ENCODE peak calls at places on chromosome 22, in ten cellular contexts. D, M, C, E, S, R, A, T, H and U are unnamed samples.
A peak's percentile ranks its signal among the peaks of the same experiment; 100 is the strongest.

GRCh38 chr22:37314315-37315046 is 32.2 kb downstream of the CYTH4 start:
- DNase-seq in D (no peak), M (no peak), C (no peak), E (no peak), S (no peak), R (no peak), A (no peak), T (no peak), H (peak; percentile 44), U (peak; percentile 67)

GRCh38 chr22:23402275-23403151 is 177.6 kb downstream of the IGLL1 start:
- DNase-seq in D (no peak), M (peak; percentile 92), C (no peak), E (peak; percentile 78), S (no peak), R (peak; percentile 74), A (peak; percentile 15), T (no peak), H (peak; percentile 32), U (peak; percentile 61)

GRCh38 chr22:49307071-49307830 is 520.4 kb downstream of the BRD1 start:
- DNase-seq in D (peak; percentile 30), M (no peak), C (no peak), E (no peak), S (no peak), R (no peak), A (no peak), T (no peak), H (no peak), U (no peak)

GRCh38 chr22:16949561-16949960 is 58.5 kb downstream of the GAB4 start:
- DNase-seq in D (no peak), M (no peak), C (no peak), E (no peak), S (no peak), R (no peak), A (no peak), T (peak; percentile 21), H (no peak), U (peak; percentile 16)

GRCh38 chr22:23591846-23592245 is 11.8 kb upstream of the IGLL1 start:
- DNase-seq in D (no peak), M (no peak), C (no peak), E (no peak), S (no peak), R (no peak), A (no peak), T (no peak), H (no peak), U (no peak)

GRCh38 chr22:41780714-41781507 is 19.6 kb upstream of the CCDC134 start:
- DNase-seq in D (peak; percentile 80), M (peak; percentile 71), C (peak; percentile 70), E (no peak), S (no peak), R (no peak), A (peak; percentile 37), T (peak; percentile 57), H (peak; percentile 87), U (peak; percentile 85)

GRCh38 chr22:44292007-44292370 is 20.8 kb downstream of the SHISAL1 start:
- DNase-seq in D (no peak), M (no peak), C (no peak), E (no peak), S (peak; percentile 12), R (no peak), A (no peak), T (no peak), H (no peak), U (no peak)

GRCh38 chr22:38205261-38206128 is 3.7 kb downstream of the MAFF start:
- DNase-seq in D (peak; percentile 90), M (no peak), C (no peak), E (no peak), S (no peak), R (no peak), A (peak; percentile 84), T (peak; percentile 72), H (no peak), U (no peak)

GRCh38 chr22:47740109-47740805 is 977.8 kb downstream of the TBC1D22A start:
- DNase-seq in D (no peak), M (no peak), C (no peak), E (no peak), S (no peak), R (no peak), A (no peak), T (no peak), H (no peak), U (no peak)

GRCh38 chr22:27397948-27398330 is 403.6 kb downstream of the MN1 start:
- DNase-seq in D (peak; percentile 85), M (no peak), C (no peak), E (no peak), S (no peak), R (no peak), A (no peak), T (no peak), H (no peak), U (no peak)

GRCh38 chr22:45805413-45805812 is 133.8 kb downstream of the ATXN10 start:
- DNase-seq in D (no peak), M (no peak), C (no peak), E (no peak), S (no peak), R (no peak), A (peak; percentile 54), T (no peak), H (no peak), U (no peak)

GRCh38 chr22:18033204-18033998 is 9.0 kb upstream of the MICAL3 start:
- DNase-seq in D (no peak), M (no peak), C (no peak), E (no peak), S (no peak), R (no peak), A (peak; percentile 51), T (no peak), H (no peak), U (no peak)

GRCh38 chr22:23450434-23450795 is 129.7 kb downstream of the IGLL1 start:
- DNase-seq in D (no peak), M (no peak), C (no peak), E (no peak), S (no peak), R (no peak), A (no peak), T (no peak), H (no peak), U (no peak)

GRCh38 chr22:46370584-46371373 is 35.3 kb downstream of the TRMU start:
- DNase-seq in D (no peak), M (no peak), C (no peak), E (no peak), S (no peak), R (no peak), A (no peak), T (no peak), H (peak; percentile 10), U (no peak)

GRCh38 chr22:49365910-49366309 is 461.8 kb downstream of the BRD1 start:
- DNase-seq in D (no peak), M (no peak), C (no peak), E (no peak), S (no peak), R (no peak), A (no peak), T (no peak), H (no peak), U (no peak)

GRCh38 chr22:21650823-21651520 is 8.9 kb downstream of the SDF2L1 start:
- DNase-seq in D (no peak), M (no peak), C (no peak), E (no peak), S (no peak), R (no peak), A (no peak), T (no peak), H (no peak), U (no peak)

GRCh38 chr22:45722006-45722405 is 50.4 kb downstream of the ATXN10 start:
- DNase-seq in D (no peak), M (no peak), C (no peak), E (no peak), S (no peak), R (no peak), A (no peak), T (no peak), H (no peak), U (no peak)

GRCh38 chr22:48104786-48105185 is 1342.3 kb downstream of the TBC1D22A start:
- DNase-seq in D (no peak), M (no peak), C (no peak), E (no peak), S (no peak), R (no peak), A (no peak), T (no peak), H (no peak), U (no peak)

GRCh38 chr22:50271519-50271970 is 1.4 kb upstream of the MAPK11 start:
- DNase-seq in D (peak; percentile 79), M (peak; percentile 83), C (no peak), E (peak; percentile 52), S (no peak), R (no peak), A (no peak), T (no peak), H (peak; percentile 68), U (peak; percentile 73)

GRCh38 chr22:46352691-46353386 is 17.3 kb downstream of the TRMU start:
- DNase-seq in D (peak; percentile 78), M (no peak), C (no peak), E (peak; percentile 30), S (no peak), R (no peak), A (peak; percentile 44), T (no peak), H (no peak), U (no peak)

GRCh38 chr22:44368611-44369010 is 55.9 kb upstream of the SHISAL1 start:
- DNase-seq in D (peak; percentile 9), M (no peak), C (no peak), E (no peak), S (no peak), R (no peak), A (no peak), T (no peak), H (no peak), U (no peak)

GRCh38 chr22:25030636-25031035 is 78.1 kb downstream of the KIAA1671 start:
- DNase-seq in D (peak; percentile 67), M (no peak), C (no peak), E (no peak), S (no peak), R (no peak), A (peak; percentile 55), T (no peak), H (no peak), U (no peak)

GRCh38 chr22:22787805-22788459 is 99.7 kb upstream of the IGLL5 start:
- DNase-seq in D (peak; percentile 62), M (peak; percentile 63), C (no peak), E (peak; percentile 78), S (peak; percentile 38), R (peak; percentile 37), A (no peak), T (no peak), H (peak; percentile 68), U (peak; percentile 76)

GRCh38 chr22:36106910-36107309 is 53.6 kb downstream of the APOL3 start:
- DNase-seq in D (no peak), M (no peak), C (no peak), E (no peak), S (no peak), R (no peak), A (no peak), T (no peak), H (no peak), U (no peak)

GRCh38 chr22:50293441-50294318 is 13.8 kb downstream of the PLXNB2 start:
- DNase-seq in D (peak; percentile 70), M (no peak), C (no peak), E (no peak), S (no peak), R (no peak), A (peak; percentile 64), T (no peak), H (no peak), U (peak; percentile 46)

GRCh38 chr22:19179472-19180048 is 1.0 kb upstream of the SLC25A1 start:
- DNase-seq in D (peak; percentile 86), M (peak; percentile 79), C (no peak), E (peak; percentile 89), S (no peak), R (peak; percentile 23), A (peak; percentile 72), T (peak; percentile 57), H (peak; percentile 47), U (peak; percentile 59)

GRCh38 chr22:42347281-42347824 is 76.9 kb upstream of the TCF20 start:
- DNase-seq in D (no peak), M (no peak), C (no peak), E (no peak), S (no peak), R (no peak), A (no peak), T (no peak), H (no peak), U (peak; percentile 20)

GRCh38 chr22:46675938-46676337 is 55.8 kb downstream of the GRAMD4 start:
- DNase-seq in D (no peak), M (no peak), C (no peak), E (no peak), S (no peak), R (no peak), A (no peak), T (no peak), H (no peak), U (no peak)